ENCODE peak calls at places on chromosomes 2 and 18, in five cellular contexts. G is AG10803, I is pancreas, T is glutamatergic neuron, S is fibroblast of mammary gland. Q is an unnamed sample.

GRCh38 chr18:13427354-13427753 is 208.8 kb downstream of the LDLRAD4 start:
- DNase-seq in G (no peak), I (no peak), T (no peak), S (no peak), Q (no peak)

GRCh38 chr2:195498176-195498575 is 158.8 kb upstream of the SLC39A10 start:
- DNase-seq in G (peak), I (no peak), T (no peak), S (peak), Q (no peak)

GRCh38 chr2:21972580-21972979 is 848.8 kb downstream of the TDRD15 start:
- DNase-seq in G (no peak), I (no peak), T (peak), S (no peak), Q (no peak)

GRCh38 chr2:147806846-147807245 is 38.0 kb upstream of the ACVR2A start:
- DNase-seq in G (no peak), I (no peak), T (no peak), S (no peak), Q (no peak)

GRCh38 chr2:46548521-46549144 is 69.3 kb downstream of the TMEM247 start:
- DNase-seq in G (no peak), I (no peak), T (no peak), S (no peak), Q (no peak)

GRCh38 chr2:43927442-43927841 is 68.3 kb downstream of the LRPPRC start:
- DNase-seq in G (no peak), I (no peak), T (no peak), S (no peak), Q (no peak)

GRCh38 chr2:227386630-227387029 is 1.1 kb downstream of the SCYGR1 start:
- DNase-seq in G (no peak), I (no peak), T (no peak), S (no peak), Q (no peak)

GRCh38 chr2:217283505-217283904 is 423.6 kb upstream of the TNP1 start:
- DNase-seq in G (no peak), I (no peak), T (no peak), S (peak), Q (no peak)

GRCh38 chr2:45450633-45451032 is 160.4 kb downstream of the SRBD1 start:
- DNase-seq in G (no peak), I (no peak), T (no peak), S (no peak), Q (no peak)

GRCh38 chr2:134011936-134012586 is 241.8 kb upstream of the MGAT5 start:
- DNase-seq in G (no peak), I (no peak), T (no peak), S (no peak), Q (no peak)

GRCh38 chr2:200305797-200306718 is at the start of gene SPATS2L:
- DNase-seq in G (peak), I (peak), T (peak), S (peak), Q (peak)

GRCh38 chr18:35693829-35694228 is 112.3 kb downstream of the GALNT1 start:
- DNase-seq in G (no peak), I (no peak), T (no peak), S (no peak), Q (no peak)

DNA sequence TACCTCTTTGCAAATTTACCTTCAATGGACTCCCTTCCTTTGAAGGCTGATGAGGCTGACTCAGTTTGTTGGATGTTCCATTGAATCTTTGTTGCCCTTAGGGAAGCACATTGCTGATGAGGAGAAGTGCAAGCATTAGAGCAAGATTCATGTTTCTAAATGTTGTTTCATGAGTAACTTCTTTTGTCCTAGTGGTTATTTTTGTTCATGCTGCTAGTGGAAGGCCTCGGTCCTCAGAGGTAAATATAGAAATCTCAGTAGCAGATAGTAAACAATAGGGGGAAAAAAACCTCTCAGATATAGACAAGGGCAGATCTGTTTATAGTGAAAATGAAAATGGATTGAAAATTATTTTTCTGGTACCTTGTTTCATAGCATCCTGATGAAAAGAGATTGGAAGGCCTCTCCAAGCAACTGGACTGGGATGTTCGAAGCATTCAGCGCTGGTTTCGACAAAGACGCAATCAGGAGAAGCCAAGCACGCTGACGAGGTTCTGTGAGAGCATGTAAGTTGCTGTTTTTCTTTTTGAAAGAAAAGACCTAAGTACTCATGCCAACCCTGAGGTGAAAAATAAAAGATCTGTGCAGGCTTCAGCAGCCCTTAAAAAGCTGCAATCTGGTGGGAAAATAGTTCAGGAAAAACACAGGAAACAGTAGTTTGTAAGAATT is 104.9 kb downstream of the CERS6 start:
- DNase-seq in G (no peak), I (no peak), T (no peak), S (no peak), Q (no peak)
- TF ChIP-seq CTCF in G (no peak), I (no peak), T (no peak), S (no peak), Q (no peak)

GRCh38 chr18:28189400-28190239 is 12.7 kb upstream of the CDH2 start:
- DNase-seq in G (peak), I (no peak), T (peak), S (peak), Q (no peak)
- TF ChIP-seq CTCF in G (peak), I (peak), T (peak), S (peak), Q (no peak)

DNA sequence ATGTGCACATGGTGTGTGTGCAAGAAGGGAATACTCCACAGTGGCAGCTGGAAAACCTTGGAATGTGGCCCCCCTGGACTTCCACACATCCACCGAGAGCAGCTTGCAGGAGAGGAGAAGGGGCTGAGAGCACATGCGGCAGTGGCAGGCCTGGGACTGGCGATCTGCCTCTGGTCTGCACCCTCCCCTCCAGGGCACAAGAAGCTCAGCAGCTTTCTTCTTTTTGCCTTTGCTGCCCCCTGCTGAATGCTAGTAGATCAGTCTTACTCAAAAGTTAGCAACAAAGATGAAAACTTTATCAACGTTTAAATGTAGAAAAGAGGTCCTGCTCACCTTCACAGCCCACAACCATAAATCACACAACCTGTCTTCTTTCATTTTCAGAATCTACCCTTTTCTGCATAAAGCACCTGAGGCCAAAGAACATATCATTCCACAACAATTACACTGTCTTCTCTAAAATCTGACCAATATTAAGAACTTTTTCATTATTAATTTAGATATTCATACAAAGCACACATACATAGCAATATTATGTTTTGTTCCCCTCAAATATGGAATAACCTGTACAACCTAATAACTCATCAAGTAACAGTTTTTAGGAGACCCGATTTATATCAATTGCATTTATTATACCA is 34.6 kb downstream of the TGFBRAP1 start:
- DNase-seq in G (peak), I (no peak), T (peak), S (peak), Q (no peak)
- TF ChIP-seq CTCF in G (peak), I (no peak), T (peak), S (peak), Q (no peak)

DNA sequence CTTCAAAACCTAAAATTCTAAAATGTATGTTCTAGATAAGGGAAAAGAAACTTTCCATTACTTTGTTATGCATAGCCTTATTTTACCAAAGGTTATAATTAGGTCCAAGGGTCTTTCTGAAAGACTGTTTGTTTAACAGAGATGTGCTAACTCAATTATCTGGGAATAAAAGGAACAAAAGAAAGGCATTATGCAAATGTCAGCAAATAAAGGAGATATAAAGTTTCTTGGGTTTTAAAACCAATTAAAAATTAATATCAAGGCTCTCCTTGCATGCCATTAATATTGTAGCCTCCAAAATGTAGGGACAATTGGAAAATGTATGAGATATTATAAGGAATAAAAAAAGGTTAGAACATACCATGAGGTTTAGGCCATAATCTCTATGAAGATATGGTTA is 87.8 kb upstream of the DOCK10 start:
- DNase-seq in G (no peak), I (no peak), T (no peak), S (no peak), Q (no peak)
- TF ChIP-seq CTCF in G (no peak), I (no peak), T (no peak), S (no peak), Q (no peak)

Q was measured in omental fat pad.